ENCODE peak calls at places on chromosomes 6 and 20, in seven cellular contexts. D is tibial nerve, H is WTC11, G is cardiac fibroblast, T is endothelial cell, R is body of pancreas, C is omental fat pad. X is an unnamed sample.
A peak's percentile ranks its signal among the peaks of the same experiment; 100 is the strongest.

GRCh38 chr6:12584631-12585405 is 131.7 kb upstream of the PHACTR1 start:
- DNase-seq in H (no peak), G (peak; percentile 64), D (no peak), R (no peak), C (no peak), T (peak; percentile 53), X (no peak)

GRCh38 chr6:85096976-85097375 is 332.6 kb upstream of the TBX18 start:
- DNase-seq in D (no peak), C (no peak), G (no peak), H (no peak), R (no peak), T (no peak), X (no peak)

GRCh38 chr6:19697744-19698290 is 139.4 kb upstream of the ID4 start:
- DNase-seq in D (no peak), R (no peak), H (no peak), G (peak; percentile 35), T (no peak), C (no peak), X (no peak)

GRCh38 chr6:111472933-111473435 is 10.0 kb downstream of the REV3L start:
- DNase-seq in T (no peak), R (no peak), H (no peak), G (peak; percentile 24), C (no peak), D (no peak), X (no peak)

GRCh38 chr6:166515072-166515810 is 71.2 kb downstream of the RAMACL start:
- DNase-seq in T (no peak), H (no peak), D (no peak), G (peak; percentile 73), R (no peak), C (no peak), X (no peak)

GRCh38 chr6:165985281-165985925 is 182.2 kb downstream of the TBXT start:
- DNase-seq in T (no peak), R (no peak), H (no peak), D (no peak), C (no peak), G (no peak), X (no peak)

GRCh38 chr6:13908955-13909381 is 15.8 kb upstream of the RNF182 start:
- DNase-seq in D (no peak), R (peak; percentile 40), C (no peak), T (peak; percentile 41), G (peak; percentile 76), H (peak; percentile 40), X (peak; percentile 53)

GRCh38 chr20:36813784-36814136 is 40.2 kb upstream of the DSN1 start:
- DNase-seq in T (no peak), C (no peak), D (no peak), G (no peak), R (no peak), H (no peak), X (no peak)

GRCh38 chr20:48065833-48066232 is 280.6 kb upstream of the SULF2 start:
- DNase-seq in R (no peak), D (no peak), T (no peak), H (no peak), C (no peak), G (no peak), X (no peak)

GRCh38 chr6:168132531-168133184 is 53.6 kb upstream of the FRMD1 start:
- DNase-seq in T (peak; percentile 60), G (peak; percentile 64), C (no peak), D (no peak), R (peak; percentile 35), H (peak; percentile 75), X (peak; percentile 18)

GRCh38 chr6:99282479-99283062 is 66.9 kb downstream of the FAXC start:
- DNase-seq in R (no peak), T (no peak), D (no peak), G (peak; percentile 35), H (no peak), C (no peak), X (no peak)

GRCh38 chr6:42279966-42280629 is 62.4 kb upstream of the MRPS10 start:
- DNase-seq in G (peak; percentile 78), T (no peak), R (no peak), C (no peak), H (no peak), D (no peak), X (no peak)

GRCh38 chr20:37283530-37284195 is 5.8 kb upstream of the MANBAL start:
- DNase-seq in C (no peak), H (no peak), T (no peak), R (no peak), D (no peak), G (no peak), X (no peak)

GRCh38 chr20:21099653-21100589 is 6.2 kb downstream of the LINC00237 start:
- DNase-seq in T (peak; percentile 67), G (peak; percentile 12), C (no peak), D (no peak), H (peak; percentile 60), R (peak; percentile 23), X (peak; percentile 14)

GRCh38 chr20:51574248-51575033 is 31.9 kb upstream of the NFATC2 start:
- DNase-seq in G (no peak), R (no peak), D (no peak), C (no peak), H (no peak), T (no peak), X (no peak)

GRCh38 chr6:121441477-121441876 is 6.0 kb downstream of the GJA1 start:
- DNase-seq in G (no peak), D (no peak), R (no peak), H (no peak), C (no peak), T (no peak), X (no peak)

GRCh38 chr6:149208071-149208670 is 109.3 kb upstream of the TAB2 start:
- DNase-seq in D (no peak), G (no peak), C (no peak), T (no peak), R (no peak), H (no peak), X (no peak)

GRCh38 chr6:76771076-76771634 is 692.1 kb downstream of the HTR1B start:
- DNase-seq in D (no peak), G (peak; percentile 39), H (no peak), C (no peak), T (no peak), R (peak; percentile 26), X (peak; percentile 22)

GRCh38 chr20:40887100-40887499 is 141.5 kb upstream of the TOP1 start:
- DNase-seq in H (no peak), R (no peak), D (no peak), T (no peak), G (no peak), C (no peak), X (no peak)

GRCh38 chr6:5997420-5998093 is 9.2 kb downstream of the NRN1 start:
- DNase-seq in C (no peak), T (peak; percentile 61), H (peak; percentile 56), G (no peak), R (no peak), D (no peak), X (no peak)

GRCh38 chr20:955656-956055 is 39.5 kb upstream of the ANGPT4 start:
- DNase-seq in R (no peak), T (no peak), H (no peak), D (no peak), G (no peak), C (no peak), X (no peak)

GRCh38 chr6:12570461-12571030 is 146.0 kb upstream of the PHACTR1 start:
- DNase-seq in G (peak; percentile 78), R (no peak), C (no peak), T (no peak), D (no peak), H (no peak), X (peak; percentile 21)

GRCh38 chr20:35821807-35822242 is 50.0 kb downstream of the PHF20 start:
- DNase-seq in D (no peak), R (no peak), T (no peak), G (peak; percentile 65), H (no peak), C (no peak), X (no peak)

GRCh38 chr6:118283759-118284158 is 264.3 kb upstream of the PLN start:
- DNase-seq in G (peak; percentile 77), C (no peak), T (peak; percentile 44), H (peak; percentile 19), D (no peak), R (peak; percentile 54), X (peak; percentile 17)

GRCh38 chr20:1164871-1165270 is 19.9 kb downstream of the TMEM74B start:
- DNase-seq in C (no peak), R (no peak), G (no peak), D (no peak), H (no peak), T (no peak), X (no peak)

GRCh38 chr6:52657870-52658269 is 13.0 kb upstream of the TMEM14A start:
- DNase-seq in T (no peak), G (no peak), C (no peak), D (no peak), R (no peak), H (no peak), X (no peak)

GRCh38 chr20:3398681-3399252 is 8.7 kb downstream of the DNAAF9 start:
- DNase-seq in C (no peak), T (no peak), H (no peak), G (no peak), D (no peak), R (no peak), X (no peak)

GRCh38 chr6:21771626-21772320 is 178.2 kb downstream of the SOX4 start:
- DNase-seq in T (no peak), G (peak; percentile 31), H (no peak), C (no peak), D (no peak), R (no peak), X (no peak)

GRCh38 chr6:116883005-116883404 is 6.0 kb downstream of the RFX6 start:
- DNase-seq in D (no peak), G (no peak), C (no peak), H (no peak), T (no peak), R (no peak), X (no peak)

GRCh38 chr6:63452117-63452516 is 120.2 kb upstream of the LOC128125822 start:
- DNase-seq in G (peak; percentile 2), T (no peak), D (no peak), R (no peak), H (no peak), C (no peak), X (no peak)

GRCh38 chr6:106858653-106859092 is 115.9 kb downstream of the CD24 start:
- DNase-seq in G (peak; percentile 17), R (peak; percentile 18), H (no peak), T (no peak), D (no peak), C (no peak), X (peak; percentile 10)

GRCh38 chr20:53763707-53764415 is 170.2 kb upstream of the ZNF217 start:
- DNase-seq in T (no peak), D (no peak), R (peak; percentile 59), H (peak; percentile 26), C (no peak), G (peak; percentile 70), X (no peak)

GRCh38 chr6:111072801-111073360 is 14.4 kb upstream of the SLC16A10 start:
- DNase-seq in R (no peak), H (no peak), G (no peak), T (no peak), C (no peak), D (no peak), X (no peak)

X was measured in thyroid gland.